ENCODE peak calls at places on chromosomes 7 and 10, in seven cellular contexts. W is stimulated activated CD8-positive, alpha-beta memory T cell treated with anti-CD3 and anti-CD28 coated beads, Interleukin-15, amount 100 ng/mL, for 1 hour; N is stimulated activated naive CD8-positive, alpha-beta T cell treated with anti-CD3 and anti-CD28 coated beads, Interleukin-15, amount 100 ng/mL, for 72 hours; S is RKO; M is lower leg skin; L is HuH-7; O is hypothalamus. X is an unnamed sample.

GRCh38 chr10:132471125-132471451 is 66.5 kb upstream of the INPP5A start:
- DNase-seq in L (no peak), W (no peak), M (no peak), S (no peak), N (no peak), O (no peak), X (no peak)

GRCh38 chr10:13613519-13613918 is 26.8 kb downstream of the PRPF18 start:
- DNase-seq in L (no peak), M (no peak), S (peak), W (no peak), N (no peak), O (no peak), X (peak)

GRCh38 chr7:42254217-42254616 is 17.2 kb upstream of the GLI3 start:
- DNase-seq in N (no peak), L (no peak), O (no peak), M (no peak), S (peak), W (no peak), X (no peak)

GRCh38 chr10:16519908-16520861 is 1.5 kb downstream of the C1QL3 start:
- DNase-seq in L (no peak), S (no peak), O (no peak), N (peak), W (no peak), M (no peak), X (no peak)

GRCh38 chr7:97149843-97150242 is 32.3 kb downstream of the SDHAF3 start:
- DNase-seq in O (no peak), W (no peak), L (no peak), S (no peak), M (no peak), N (no peak), X (no peak)

GRCh38 chr7:131111081-131111576 is 216.5 kb upstream of the MKLN1 start:
- DNase-seq in W (no peak), L (peak), M (peak), S (peak), O (no peak), N (no peak), X (peak)

GRCh38 chr7:33286521-33286920 is 157.2 kb downstream of the BBS9 start:
- DNase-seq in L (no peak), M (no peak), O (no peak), N (no peak), S (no peak), W (no peak), X (no peak)

GRCh38 chr7:48098846-48099245 is 9.8 kb downstream of the UPP1 start:
- DNase-seq in L (no peak), N (no peak), W (no peak), S (no peak), M (no peak), O (no peak), X (no peak)

GRCh38 chr7:139669106-139670061 is 108.4 kb downstream of the HIPK2 start:
- DNase-seq in S (no peak), O (no peak), W (no peak), N (no peak), M (no peak), L (no peak), X (peak)

GRCh38 chr10:18164771-18165361 is 24.6 kb downstream of the CACNB2 start:
- DNase-seq in M (no peak), L (no peak), W (no peak), O (no peak), S (no peak), N (no peak), X (no peak)

GRCh38 chr7:151315038-151315655 is 26.5 kb upstream of the NUB1 start:
- DNase-seq in L (peak), N (peak), S (peak), W (peak), O (no peak), M (peak), X (peak)

GRCh38 chr10:27413831-27414348 is 90.2 kb upstream of the RAB18 start:
- DNase-seq in W (no peak), N (no peak), M (no peak), O (no peak), S (no peak), L (no peak), X (no peak)

GRCh38 chr7:29609162-29610030 is 45.8 kb downstream of the PRR15 start:
- DNase-seq in L (peak), S (peak), N (no peak), W (no peak), M (no peak), O (no peak), X (peak)

GRCh38 chr7:78377532-78377931 is 579.0 kb downstream of the PHTF2 start:
- DNase-seq in N (no peak), L (no peak), O (no peak), M (no peak), W (no peak), S (no peak), X (no peak)

GRCh38 chr7:33157311-33157710 is 27.9 kb downstream of the BBS9 start:
- DNase-seq in M (no peak), N (no peak), O (no peak), L (no peak), S (no peak), W (no peak), X (no peak)

GRCh38 chr7:151114151-151115090 is 28.1 kb downstream of the AGAP3 start:
- DNase-seq in N (no peak), M (no peak), L (no peak), S (no peak), O (no peak), W (no peak), X (no peak)

GRCh38 chr7:142626420-142627035 is 122.7 kb upstream of the PRSS1 start:
- DNase-seq in M (no peak), S (peak), W (peak), L (peak), O (no peak), N (peak), X (peak)

GRCh38 chr7:104160375-104160774 is 47.4 kb downstream of the ORC5 start:
- DNase-seq in M (no peak), W (no peak), N (no peak), L (no peak), O (no peak), S (peak), X (peak)

GRCh38 chr10:70620020-70620289 is 17.4 kb upstream of the PRF1 start:
- DNase-seq in M (no peak), O (no peak), N (no peak), L (no peak), S (no peak), W (no peak), X (no peak)

GRCh38 chr10:24463683-24464426 is 254.9 kb downstream of the KIAA1217 start:
- DNase-seq in N (peak), W (no peak), S (peak), O (no peak), M (peak), L (no peak), X (no peak)